ENCODE peak calls at places on chromosome 21, in five cellular contexts. One of them, this sample, is unnamed.
A peak's percentile ranks its signal among the peaks of the same experiment; 100 is the strongest.

GRCh38 chr21:15134711-15135110 is 69.9 kb upstream of the NRIP1 start:
- DNase-seq in OCI-LY7: no peak
- DNase-seq in fibroblast of lung: no peak
- DNase-seq in neural progenitor cell: no peak
- DNase-seq in ovary: no peak
- DNase-seq in this sample: no peak

GRCh38 chr21:45887121-45887611 is 94.4 kb upstream of the COL6A1 start:
- DNase-seq in OCI-LY7: no peak
- DNase-seq in fibroblast of lung: peak; percentile 30
- DNase-seq in neural progenitor cell: no peak
- DNase-seq in ovary: no peak
- DNase-seq in this sample: no peak

GRCh38 chr21:46062471-46063211 is 35.3 kb upstream of the COL6A2 start:
- DNase-seq in OCI-LY7: no peak
- DNase-seq in fibroblast of lung: no peak
- DNase-seq in neural progenitor cell: no peak
- DNase-seq in ovary: peak; percentile 11
- DNase-seq in this sample: no peak

GRCh38 chr21:27406297-27407009 is 439.6 kb upstream of the ADAMTS5 start:
- DNase-seq in OCI-LY7: no peak
- DNase-seq in fibroblast of lung: peak; percentile 24
- DNase-seq in neural progenitor cell: no peak
- DNase-seq in ovary: no peak
- DNase-seq in this sample: no peak

GRCh38 chr21:43824250-43824882 is 35.0 kb downstream of the RRP1 start:
- DNase-seq in OCI-LY7: no peak
- DNase-seq in fibroblast of lung: peak; percentile 62
- DNase-seq in neural progenitor cell: no peak
- DNase-seq in ovary: no peak
- DNase-seq in this sample: peak; percentile 11

GRCh38 chr21:34992736-34993135 is 56.4 kb downstream of the RUNX1 start:
- DNase-seq in OCI-LY7: no peak
- DNase-seq in fibroblast of lung: peak; percentile 89
- DNase-seq in neural progenitor cell: no peak
- DNase-seq in ovary: no peak
- DNase-seq in this sample: peak; percentile 38

GRCh38 chr21:44888581-44889550 is 15.4 kb upstream of the PTTG1IP start:
- DNase-seq in OCI-LY7: no peak
- DNase-seq in fibroblast of lung: no peak
- DNase-seq in neural progenitor cell: no peak
- DNase-seq in ovary: no peak
- DNase-seq in this sample: no peak

GRCh38 chr21:26834181-26834945 is 10.8 kb downstream of the ADAMTS1 start:
- DNase-seq in OCI-LY7: no peak
- DNase-seq in fibroblast of lung: no peak
- DNase-seq in neural progenitor cell: no peak
- DNase-seq in ovary: no peak
- DNase-seq in this sample: no peak

GRCh38 chr21:33202464-33203363 is 27.0 kb upstream of the IFNAR2 start:
- DNase-seq in OCI-LY7: no peak
- DNase-seq in fibroblast of lung: no peak
- DNase-seq in neural progenitor cell: no peak
- DNase-seq in ovary: no peak
- DNase-seq in this sample: no peak

GRCh38 chr21:15749045-15749867 is 19.5 kb downstream of the USP25 start:
- DNase-seq in OCI-LY7: no peak
- DNase-seq in fibroblast of lung: peak; percentile 8
- DNase-seq in neural progenitor cell: no peak
- DNase-seq in ovary: no peak
- DNase-seq in this sample: no peak

GRCh38 chr21:14533555-14534400 is 12.3 kb downstream of the SAMSN1 start:
- DNase-seq in OCI-LY7: no peak
- DNase-seq in fibroblast of lung: peak; percentile 54
- DNase-seq in neural progenitor cell: no peak
- DNase-seq in ovary: no peak
- DNase-seq in this sample: no peak

GRCh38 chr21:29302340-29302991 is 3.7 kb downstream of the BACH1 start:
- DNase-seq in OCI-LY7: no peak
- DNase-seq in fibroblast of lung: peak; percentile 36
- DNase-seq in neural progenitor cell: no peak
- DNase-seq in ovary: no peak
- DNase-seq in this sample: no peak

GRCh38 chr21:28253378-28253777 is 739.3 kb downstream of the LTN1 start:
- DNase-seq in OCI-LY7: no peak
- DNase-seq in fibroblast of lung: peak; percentile 75
- DNase-seq in neural progenitor cell: no peak
- DNase-seq in ovary: no peak
- DNase-seq in this sample: no peak

GRCh38 chr21:44932366-44933181 is 7.3 kb upstream of the SLX9 start:
- DNase-seq in OCI-LY7: peak; percentile 42
- DNase-seq in fibroblast of lung: no peak
- DNase-seq in neural progenitor cell: peak; percentile 66
- DNase-seq in ovary: no peak
- DNase-seq in this sample: no peak

GRCh38 chr21:45108808-45109800 is 34.7 kb downstream of the ADARB1 start:
- DNase-seq in OCI-LY7: no peak
- DNase-seq in fibroblast of lung: no peak
- DNase-seq in neural progenitor cell: no peak
- DNase-seq in ovary: no peak
- DNase-seq in this sample: no peak

DNA sequence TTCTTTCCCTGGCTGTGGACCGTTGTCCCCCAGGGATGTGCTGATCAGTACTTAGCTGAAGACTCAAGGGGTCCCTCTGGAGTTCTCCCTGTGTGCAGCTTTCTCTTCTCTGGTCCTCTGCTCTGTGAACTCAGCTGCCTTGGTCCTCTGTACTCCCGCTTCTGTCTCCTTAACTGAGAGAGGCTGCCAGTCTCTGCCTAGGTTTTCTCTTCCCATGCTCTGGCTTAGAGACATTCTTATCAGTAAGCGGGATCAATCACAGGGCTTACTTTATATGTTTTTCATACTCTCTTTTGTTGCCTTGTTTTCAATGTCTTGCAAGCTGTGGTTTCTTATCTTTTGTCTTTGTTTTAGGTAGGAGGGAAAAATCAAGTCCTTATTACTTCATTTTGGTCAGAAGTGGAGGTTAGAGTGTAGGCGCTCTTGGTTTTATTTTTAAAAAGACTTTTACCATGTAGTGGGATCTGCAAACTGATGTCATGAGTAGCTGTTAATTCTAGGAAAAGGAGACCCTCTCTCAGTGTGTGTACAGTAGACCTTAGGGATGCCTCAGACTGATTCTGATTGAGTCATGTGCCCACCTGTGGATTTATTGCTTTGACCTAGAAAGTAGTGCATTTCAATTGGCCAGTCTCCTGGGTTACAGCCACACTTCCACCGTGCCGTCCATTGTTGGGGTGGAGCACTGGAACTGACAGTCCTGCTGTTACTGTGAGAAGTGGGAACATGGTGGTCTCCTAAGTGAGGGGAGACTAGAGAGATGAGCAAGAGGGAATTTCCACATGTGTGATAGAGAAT is 46.6 kb downstream of the TTC3 start:
- DNase-seq in OCI-LY7: no peak
- DNase-seq in fibroblast of lung: peak; percentile 25
- DNase-seq in neural progenitor cell: peak; percentile 67
- DNase-seq in ovary: no peak
- DNase-seq in this sample: no peak
- TF ChIP-seq CTCF in OCI-LY7: no peak
- TF ChIP-seq CTCF in fibroblast of lung: no peak
- TF ChIP-seq CTCF in neural progenitor cell: peak; percentile 44
- TF ChIP-seq CTCF in ovary: no peak
- TF ChIP-seq CTCF in this sample: no peak

GRCh38 chr21:31509108-31510017 is 150.1 kb upstream of the SOD1 start:
- DNase-seq in OCI-LY7: peak; percentile 64
- DNase-seq in fibroblast of lung: peak; percentile 41
- DNase-seq in neural progenitor cell: peak; percentile 38
- DNase-seq in ovary: no peak
- DNase-seq in this sample: no peak
- TF ChIP-seq CTCF in OCI-LY7: peak; percentile 86
- TF ChIP-seq CTCF in fibroblast of lung: no peak
- TF ChIP-seq CTCF in neural progenitor cell: peak; percentile 47
- TF ChIP-seq CTCF in ovary: no peak
- TF ChIP-seq CTCF in this sample: no peak

GRCh38 chr21:41831453-41831831 is 47.7 kb downstream of the PRDM15 start:
- DNase-seq in OCI-LY7: no peak
- DNase-seq in fibroblast of lung: no peak
- DNase-seq in neural progenitor cell: no peak
- DNase-seq in ovary: no peak
- DNase-seq in this sample: no peak

GRCh38 chr21:41830764-41831452 is 48.2 kb downstream of the PRDM15 start:
- DNase-seq in OCI-LY7: no peak
- DNase-seq in fibroblast of lung: no peak
- DNase-seq in neural progenitor cell: no peak
- DNase-seq in ovary: no peak
- DNase-seq in this sample: no peak

GRCh38 chr21:41833138-41834115 is 45.7 kb downstream of the PRDM15 start:
- DNase-seq in OCI-LY7: peak; percentile 94
- DNase-seq in fibroblast of lung: no peak
- DNase-seq in neural progenitor cell: no peak
- DNase-seq in ovary: no peak
- DNase-seq in this sample: no peak

GRCh38 chr21:41834252-41834925 is 44.8 kb downstream of the PRDM15 start:
- DNase-seq in OCI-LY7: peak; percentile 36
- DNase-seq in fibroblast of lung: no peak
- DNase-seq in neural progenitor cell: no peak
- DNase-seq in ovary: peak; percentile 62
- DNase-seq in this sample: no peak

DNA sequence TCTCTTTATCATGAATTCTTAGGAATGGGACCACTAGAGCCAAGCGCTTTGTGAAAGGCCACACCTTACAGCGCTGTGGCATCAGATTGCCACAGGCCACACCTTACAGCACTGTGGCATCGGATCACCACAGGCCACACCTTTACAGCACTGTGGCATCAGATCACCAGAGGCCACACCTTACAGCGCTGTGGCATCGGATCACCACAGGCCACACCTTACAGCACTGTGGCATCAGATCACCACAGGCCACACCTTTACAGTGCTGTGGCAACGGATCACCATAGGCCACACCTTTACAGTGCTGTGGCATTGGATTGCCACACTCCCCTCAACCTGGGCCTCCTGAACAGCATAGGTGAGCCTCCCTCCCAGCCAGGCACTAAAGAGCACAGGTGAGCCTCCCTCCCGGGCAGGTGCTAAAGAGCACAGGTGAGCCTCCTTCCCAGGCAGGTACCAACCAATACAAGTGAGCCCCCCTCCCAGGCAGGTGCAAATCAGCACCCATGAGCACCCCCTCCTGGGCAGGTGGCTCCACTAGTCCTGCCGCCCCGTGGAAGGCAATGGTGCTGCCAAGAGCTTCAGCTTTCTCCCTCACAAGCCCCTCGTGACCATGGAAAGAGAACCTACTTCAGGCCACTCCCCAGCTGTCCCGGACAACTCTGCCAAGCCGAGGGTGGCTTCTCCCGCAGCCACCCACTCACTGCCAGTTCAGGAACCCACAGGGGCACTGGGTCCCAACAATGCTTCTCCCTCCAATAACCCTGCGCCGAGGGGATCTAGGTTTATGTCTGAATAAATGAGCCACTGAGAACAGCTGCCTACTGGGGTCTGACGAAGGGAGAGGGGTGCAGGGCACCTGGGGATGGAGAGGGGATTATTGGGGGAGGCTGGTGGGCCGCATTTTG is 46.7 kb downstream of the PRDM15 start:
- DNase-seq in OCI-LY7: no peak
- DNase-seq in fibroblast of lung: no peak
- DNase-seq in neural progenitor cell: no peak
- DNase-seq in ovary: no peak
- DNase-seq in this sample: no peak
- TF ChIP-seq CTCF in OCI-LY7: peak; percentile 66
- TF ChIP-seq CTCF in fibroblast of lung: no peak
- TF ChIP-seq CTCF in neural progenitor cell: no peak
- TF ChIP-seq CTCF in ovary: no peak
- TF ChIP-seq CTCF in this sample: no peak

DNA sequence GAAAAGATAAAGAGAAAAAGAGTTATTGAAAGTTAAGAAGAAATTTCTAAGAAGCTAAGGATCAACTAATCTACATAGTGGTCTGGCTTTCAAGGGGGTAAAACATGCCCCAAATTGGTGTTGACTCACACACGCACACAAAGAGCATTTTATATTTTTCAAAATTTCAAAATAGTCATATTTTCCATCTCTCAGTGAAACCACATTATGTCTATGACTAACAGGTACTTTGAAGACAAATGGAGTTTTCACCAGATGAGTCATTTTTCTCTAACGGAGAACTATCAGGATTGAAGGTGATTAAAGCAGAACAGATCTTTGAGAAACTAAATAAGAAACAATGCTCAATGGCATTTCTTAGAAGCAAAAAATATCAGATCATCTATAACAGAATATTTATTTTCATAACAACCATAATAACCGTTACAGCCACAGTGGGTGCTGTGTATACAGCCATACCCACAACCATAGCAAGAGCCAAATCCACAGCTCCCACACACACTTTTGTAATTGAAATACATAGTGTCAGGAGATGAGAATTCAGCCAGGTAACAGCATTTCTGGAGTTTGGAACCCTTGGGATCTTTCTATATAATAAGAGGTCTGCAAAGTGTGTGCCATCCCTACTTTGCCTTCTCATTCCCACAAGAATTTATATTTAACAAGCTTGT is at the start of gene KRTAP21-3:
- DNase-seq in OCI-LY7: no peak
- DNase-seq in fibroblast of lung: peak; percentile 81
- DNase-seq in neural progenitor cell: no peak
- DNase-seq in ovary: no peak
- DNase-seq in this sample: no peak
- TF ChIP-seq CTCF in OCI-LY7: no peak
- TF ChIP-seq CTCF in fibroblast of lung: no peak
- TF ChIP-seq CTCF in neural progenitor cell: no peak
- TF ChIP-seq CTCF in ovary: no peak
- TF ChIP-seq CTCF in this sample: no peak

This sample was measured in AG09319.